ENCODE peak calls at places on chromosomes 6 and 20, in four cellular contexts. U is K562, W is GM12891, C is GM12878. Q is an unnamed sample.
A peak's percentile ranks its signal among the peaks of the same experiment; 100 is the strongest.

GRCh38 chr6:2640551-2640950 is 110.2 kb downstream of the MYLK4 start:
- DNase-seq in W (no peak), C (no peak), U (no peak), Q (no peak)

GRCh38 chr20:56247954-56248782 is at the start of gene MC3R:
- DNase-seq in W (peak; percentile 18), C (no peak), U (peak; percentile 52), Q (peak; percentile 45)

GRCh38 chr6:142421285-142422202 is 119.7 kb downstream of the ADGRG6 start:
- DNase-seq in C (no peak), U (no peak), W (no peak), Q (no peak)

GRCh38 chr6:73706971-73707370 is 11.0 kb downstream of the CD109 start:
- DNase-seq in U (no peak), C (no peak), W (no peak), Q (no peak)

GRCh38 chr20:57462781-57463180 is 62.2 kb downstream of the CTCFL start:
- DNase-seq in W (no peak), C (no peak), U (no peak), Q (no peak)

GRCh38 chr20:58645277-58645968 is 5.7 kb upstream of the STX16 start:
- DNase-seq in C (no peak), W (no peak), U (no peak), Q (no peak)

GRCh38 chr6:143368426-143368825 is 82.1 kb downstream of the ADAT2 start:
- DNase-seq in U (no peak), C (peak; percentile 56), W (peak; percentile 8), Q (peak; percentile 6)

GRCh38 chr6:158611600-158612041 is 32.9 kb downstream of the DYNLT1 start:
- DNase-seq in U (no peak), C (no peak), W (no peak), Q (no peak)

GRCh38 chr6:150403458-150404245 is 34.8 kb downstream of the IYD start:
- DNase-seq in U (no peak), C (no peak), W (no peak), Q (no peak)

GRCh38 chr20:4069741-4070140 is 54.4 kb upstream of the RNF24 start:
- DNase-seq in C (no peak), W (no peak), U (no peak), Q (no peak)

GRCh38 chr6:34476941-34477340 is 11.1 kb downstream of the PACSIN1 start:
- DNase-seq in U (no peak), C (no peak), W (no peak), Q (no peak)

GRCh38 chr6:144469144-144469575 is 184.0 kb downstream of the UTRN start:
- DNase-seq in C (peak; percentile 15), W (peak; percentile 20), U (no peak), Q (no peak)

DNA sequence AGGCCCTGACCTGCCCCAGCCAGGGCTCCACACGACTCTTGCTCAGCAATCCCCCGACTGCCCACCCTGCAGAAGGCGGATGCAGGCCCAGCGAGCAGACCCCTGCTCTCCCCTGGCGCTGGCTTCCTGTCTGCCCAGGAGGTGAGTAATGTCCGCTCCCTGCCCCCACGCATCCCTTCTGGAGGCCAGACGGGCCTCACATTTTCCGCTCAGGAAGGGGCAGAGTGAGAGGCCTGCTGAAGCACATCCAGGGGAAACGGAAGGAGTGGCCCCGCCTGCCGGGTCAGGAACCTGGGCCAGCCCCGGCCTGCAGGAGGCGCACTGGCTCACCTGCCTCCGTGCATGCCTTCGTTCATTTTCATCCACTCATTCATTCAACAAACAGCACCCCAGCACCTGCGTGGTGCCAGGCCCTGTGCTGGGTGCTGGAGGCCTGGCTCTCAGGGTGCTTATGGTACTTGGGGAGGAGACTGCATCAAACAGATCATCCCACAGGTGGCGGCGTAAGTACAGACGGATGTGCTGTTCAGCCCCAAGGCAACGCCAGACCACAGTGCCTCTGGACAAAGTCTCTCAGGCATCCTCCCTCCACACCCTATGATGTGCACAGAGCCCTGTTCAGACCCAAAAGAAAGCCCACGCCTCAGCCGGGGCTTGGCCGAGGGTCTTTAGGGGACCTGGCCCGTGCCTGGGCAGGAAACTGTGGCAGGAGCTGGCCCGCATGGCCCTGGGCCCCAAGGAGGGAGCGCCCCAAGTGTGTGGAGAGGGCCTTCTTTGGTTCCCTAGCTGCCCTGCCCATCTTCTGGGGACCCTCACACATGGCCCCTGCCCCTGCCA is 112.1 kb downstream of the ASXL1 start:
- DNase-seq in W (peak; percentile 74), U (peak; percentile 51), C (no peak), Q (peak; percentile 60)
- TF ChIP-seq SPI1 in W (no peak), U (no peak), C (no peak), Q (no peak)

DNA sequence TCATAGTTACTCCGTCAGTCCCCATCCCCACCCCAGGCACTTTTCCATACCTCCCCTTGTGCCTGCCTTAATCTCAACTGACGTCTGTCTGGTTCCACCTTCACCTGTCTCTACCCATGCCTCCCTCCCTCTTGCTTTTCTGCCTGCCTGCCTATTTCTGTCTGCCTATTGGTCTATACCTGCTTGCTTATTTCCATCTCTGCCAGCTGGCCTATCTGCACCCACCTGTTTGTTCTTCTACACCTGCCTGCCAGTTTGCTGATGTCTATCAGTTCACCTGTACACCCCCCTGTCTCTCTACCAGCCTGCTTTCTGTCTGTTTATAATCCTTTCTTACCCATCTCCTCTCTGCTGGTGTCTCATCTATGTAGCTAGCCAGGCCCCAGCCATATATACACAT is 87.5 kb downstream of the RALGAPA2 start:
- DNase-seq in U (no peak), W (no peak), C (no peak), Q (no peak)
- TF ChIP-seq SPI1 in U (no peak), W (no peak), C (no peak), Q (no peak)

GRCh38 chr6:134093007-134093573 is 40.7 kb upstream of the SLC2A12 start:
- DNase-seq in U (no peak), W (no peak), C (peak; percentile 7), Q (no peak)
- TF ChIP-seq SPI1 in U (no peak), W (peak; percentile 61), C (peak; percentile 40), Q (no peak)

DNA sequence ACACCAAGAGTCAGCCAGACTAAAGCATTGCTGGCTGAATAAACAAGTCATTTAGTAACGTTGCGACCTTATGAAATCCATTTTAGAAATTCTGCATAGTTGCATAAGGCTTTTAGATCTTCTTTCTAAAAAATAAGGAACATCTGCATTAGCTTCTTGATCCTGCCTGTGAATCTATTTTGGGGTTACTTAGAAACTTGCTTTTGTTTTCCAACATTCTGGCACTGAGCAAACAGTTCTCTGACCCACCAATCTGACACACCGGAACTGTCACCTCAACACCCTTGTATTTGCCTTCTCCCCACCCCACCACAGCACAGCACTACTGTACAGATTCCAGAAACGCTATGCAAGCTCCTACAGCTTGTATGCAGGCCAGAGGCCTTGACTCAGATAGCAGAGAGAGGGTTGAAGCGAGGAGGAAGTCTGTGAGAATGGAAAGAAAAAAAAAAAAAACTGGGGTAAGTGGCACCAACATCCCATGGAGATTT is 55.0 kb downstream of the KIF13A start:
- DNase-seq in U (peak; percentile 35), C (no peak), W (no peak), Q (peak; percentile 66)
- TF ChIP-seq SPI1 in U (peak; percentile 44), C (no peak), W (no peak), Q (peak; percentile 38)

DNA sequence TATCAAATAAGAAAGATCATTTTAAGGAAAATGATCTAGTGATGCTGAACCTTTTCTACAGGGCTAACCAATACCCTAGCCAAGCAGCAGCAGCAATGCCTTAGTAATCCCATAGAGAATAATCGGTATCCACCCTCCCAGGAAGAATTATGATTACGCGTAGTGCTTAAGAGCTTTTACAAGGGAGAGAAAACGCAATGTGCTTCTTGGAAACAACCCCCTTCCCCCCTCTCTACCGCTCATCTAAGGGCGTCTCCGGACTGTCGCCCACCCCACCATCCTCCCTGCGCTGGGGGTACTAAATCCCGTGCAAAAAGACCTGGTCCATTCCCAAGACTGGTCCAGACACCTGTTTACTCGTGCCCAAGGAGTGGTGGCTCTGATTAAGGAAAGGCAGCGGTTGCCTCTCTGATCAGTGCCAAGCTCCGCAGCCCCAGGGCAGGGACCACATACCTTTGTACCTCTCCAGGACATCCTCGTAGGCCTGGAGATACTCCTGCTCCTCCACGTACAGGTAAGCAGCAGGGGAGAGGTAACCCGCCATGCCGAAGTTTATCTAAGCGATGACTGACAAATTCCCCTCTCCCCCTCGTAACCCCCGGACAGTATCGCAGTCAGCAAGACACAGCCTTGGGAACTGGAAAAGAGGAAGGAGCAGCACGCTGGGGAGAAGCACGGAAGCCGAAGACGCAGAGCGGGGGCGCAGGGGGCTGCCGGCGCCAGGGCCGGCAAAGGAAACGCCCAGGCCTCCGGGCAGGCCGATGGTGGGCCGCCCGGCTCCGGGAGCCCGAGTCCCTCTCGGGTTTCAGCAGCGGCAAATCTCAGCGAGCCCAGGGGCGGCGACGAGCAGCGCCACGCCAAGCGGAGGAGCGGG is 112.1 kb upstream of the BEND6 start:
- DNase-seq in W (peak; percentile 38), C (no peak), U (no peak), Q (no peak)
- TF ChIP-seq SPI1 in W (peak; percentile 22), C (no peak), U (no peak), Q (peak; percentile 69)

GRCh38 chr20:40956503-40956902 is 72.1 kb upstream of the TOP1 start:
- DNase-seq in C (no peak), U (no peak), W (no peak), Q (peak; percentile 66)

GRCh38 chr20:40956926-40957760 is 71.5 kb upstream of the TOP1 start:
- DNase-seq in C (no peak), U (no peak), W (no peak), Q (no peak)

GRCh38 chr20:40953856-40954255 is 74.8 kb upstream of the TOP1 start:
- DNase-seq in U (no peak), C (no peak), W (no peak), Q (no peak)

GRCh38 chr20:40954521-40955165 is 74.0 kb upstream of the TOP1 start:
- DNase-seq in C (no peak), U (no peak), W (no peak), Q (no peak)

GRCh38 chr20:40955326-40955725 is 73.3 kb upstream of the TOP1 start:
- DNase-seq in W (no peak), U (no peak), C (no peak), Q (no peak)
- TF ChIP-seq SPI1 in W (no peak), U (no peak), C (no peak), Q (no peak)

GRCh38 chr6:129324345-129324744 is 385.6 kb downstream of the ARHGAP18 start:
- DNase-seq in W (no peak), C (no peak), U (no peak), Q (no peak)
- TF ChIP-seq SPI1 in W (no peak), C (no peak), U (no peak), Q (no peak)

GRCh38 chr20:49570161-49570827 is 2.4 kb upstream of the PTGIS start:
- DNase-seq in C (no peak), U (no peak), W (no peak), Q (no peak)

GRCh38 chr20:49572857-49573256 is 4.9 kb upstream of the PTGIS start:
- DNase-seq in U (no peak), W (no peak), C (no peak), Q (no peak)

GRCh38 chr20:49571553-49571835 is 3.6 kb upstream of the PTGIS start:
- DNase-seq in W (no peak), U (no peak), C (no peak), Q (no peak)

GRCh38 chr20:49569403-49570115 is 1.6 kb upstream of the PTGIS start:
- DNase-seq in U (no peak), W (no peak), C (no peak), Q (no peak)

DNA sequence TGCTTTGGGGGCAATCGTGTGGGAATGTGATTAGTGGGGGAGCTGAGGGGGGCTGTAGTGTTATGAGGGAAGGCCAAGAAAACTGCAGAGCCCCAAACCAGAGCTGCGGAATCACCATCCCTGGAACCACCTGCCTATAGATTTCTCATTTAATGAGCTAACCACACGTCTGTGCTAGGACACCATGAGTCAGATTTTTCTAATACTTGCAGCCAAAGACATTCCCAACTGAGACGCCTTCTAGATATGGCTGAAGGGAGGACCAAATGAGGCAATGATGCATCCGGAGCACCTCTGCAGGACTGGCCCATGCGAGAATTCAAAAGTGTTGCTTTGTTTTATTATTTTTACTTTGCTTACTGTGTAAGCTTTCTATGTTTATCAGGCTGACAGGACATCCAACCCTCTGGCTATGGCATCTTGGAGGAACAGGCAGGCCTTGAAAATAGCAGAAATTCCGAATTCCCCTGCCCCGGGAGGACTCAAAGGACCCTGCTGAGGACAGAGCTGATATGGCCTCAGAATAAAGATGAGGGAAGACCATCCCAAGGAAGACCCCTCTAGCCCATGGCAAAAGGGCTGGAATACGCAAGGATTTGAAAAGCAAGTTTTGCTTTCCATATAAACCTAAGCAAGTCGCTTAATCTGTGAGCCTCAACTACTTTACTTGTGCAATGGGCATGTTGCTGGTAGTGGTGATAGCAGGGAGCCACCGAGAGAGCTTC is 3.1 kb upstream of the PTGIS start:
- DNase-seq in C (no peak), W (no peak), U (no peak), Q (no peak)
- TF ChIP-seq SPI1 in C (no peak), W (no peak), U (no peak), Q (no peak)